ENCODE peak calls at places on chromosome 22, in five cellular contexts. One of them, this sample, is unnamed.

GRCh38 chr22:19779011-19779421 is 18.4 kb downstream of the TBX1 start:
- DNase-seq in effector CD8-positive, alpha-beta T cell: no peak
- DNase-seq in trophoblast cell: no peak
- DNase-seq in skeletal muscle cell: no peak
- DNase-seq in activated naive CD4-positive, alpha-beta T cell treated with anti-CD3 and anti-CD28 coated beads for 36 hours: no peak
- DNase-seq in this sample: no peak

GRCh38 chr22:19879651-19879995 is 24.9 kb upstream of the GNB1L start:
- DNase-seq in effector CD8-positive, alpha-beta T cell: no peak
- DNase-seq in trophoblast cell: no peak
- DNase-seq in skeletal muscle cell: no peak
- DNase-seq in activated naive CD4-positive, alpha-beta T cell treated with anti-CD3 and anti-CD28 coated beads for 36 hours: no peak
- DNase-seq in this sample: no peak

GRCh38 chr22:28927526-28928089 is 44.2 kb downstream of the ZNRF3 start:
- DNase-seq in effector CD8-positive, alpha-beta T cell: no peak
- DNase-seq in trophoblast cell: no peak
- DNase-seq in skeletal muscle cell: no peak
- DNase-seq in activated naive CD4-positive, alpha-beta T cell treated with anti-CD3 and anti-CD28 coated beads for 36 hours: no peak
- DNase-seq in this sample: no peak

GRCh38 chr22:21014202-21015050 is 539 bp upstream of the P2RX6 start:
- DNase-seq in effector CD8-positive, alpha-beta T cell: peak
- DNase-seq in trophoblast cell: peak
- DNase-seq in skeletal muscle cell: peak
- DNase-seq in activated naive CD4-positive, alpha-beta T cell treated with anti-CD3 and anti-CD28 coated beads for 36 hours: peak
- DNase-seq in this sample: peak

GRCh38 chr22:48644108-48644507 is 1183.6 kb downstream of the BRD1 start:
- DNase-seq in effector CD8-positive, alpha-beta T cell: no peak
- DNase-seq in trophoblast cell: no peak
- DNase-seq in skeletal muscle cell: no peak
- DNase-seq in activated naive CD4-positive, alpha-beta T cell treated with anti-CD3 and anti-CD28 coated beads for 36 hours: peak
- DNase-seq in this sample: no peak

GRCh38 chr22:20407829-20408228 is 13.9 kb downstream of the ZNF74 start:
- DNase-seq in effector CD8-positive, alpha-beta T cell: no peak
- DNase-seq in trophoblast cell: no peak
- DNase-seq in skeletal muscle cell: no peak
- DNase-seq in activated naive CD4-positive, alpha-beta T cell treated with anti-CD3 and anti-CD28 coated beads for 36 hours: no peak
- DNase-seq in this sample: no peak

GRCh38 chr22:27488456-27489224 is 312.9 kb downstream of the MN1 start:
- DNase-seq in effector CD8-positive, alpha-beta T cell: no peak
- DNase-seq in trophoblast cell: no peak
- DNase-seq in skeletal muscle cell: no peak
- DNase-seq in activated naive CD4-positive, alpha-beta T cell treated with anti-CD3 and anti-CD28 coated beads for 36 hours: no peak
- DNase-seq in this sample: no peak

GRCh38 chr22:39468487-39469325 is 11.9 kb downstream of the MGAT3 start:
- DNase-seq in effector CD8-positive, alpha-beta T cell: no peak
- DNase-seq in trophoblast cell: no peak
- DNase-seq in skeletal muscle cell: no peak
- DNase-seq in activated naive CD4-positive, alpha-beta T cell treated with anti-CD3 and anti-CD28 coated beads for 36 hours: no peak
- DNase-seq in this sample: no peak

GRCh38 chr22:19325296-19325950 is 33.9 kb upstream of the CLTCL1 start:
- DNase-seq in effector CD8-positive, alpha-beta T cell: no peak
- DNase-seq in trophoblast cell: no peak
- DNase-seq in skeletal muscle cell: peak
- DNase-seq in activated naive CD4-positive, alpha-beta T cell treated with anti-CD3 and anti-CD28 coated beads for 36 hours: no peak
- DNase-seq in this sample: no peak

GRCh38 chr22:19892249-19892879 is 37.7 kb upstream of the GNB1L start:
- DNase-seq in effector CD8-positive, alpha-beta T cell: peak
- DNase-seq in trophoblast cell: no peak
- DNase-seq in skeletal muscle cell: no peak
- DNase-seq in activated naive CD4-positive, alpha-beta T cell treated with anti-CD3 and anti-CD28 coated beads for 36 hours: peak
- DNase-seq in this sample: no peak

GRCh38 chr22:39130892-39131855 is 21.3 kb downstream of the CBX7 start:
- DNase-seq in effector CD8-positive, alpha-beta T cell: no peak
- DNase-seq in trophoblast cell: no peak
- DNase-seq in skeletal muscle cell: no peak
- DNase-seq in activated naive CD4-positive, alpha-beta T cell treated with anti-CD3 and anti-CD28 coated beads for 36 hours: no peak
- DNase-seq in this sample: peak

GRCh38 chr22:20657963-20658362 is 116.0 kb upstream of the SERPIND1 start:
- DNase-seq in effector CD8-positive, alpha-beta T cell: no peak
- DNase-seq in trophoblast cell: no peak
- DNase-seq in skeletal muscle cell: no peak
- DNase-seq in activated naive CD4-positive, alpha-beta T cell treated with anti-CD3 and anti-CD28 coated beads for 36 hours: no peak
- DNase-seq in this sample: no peak

GRCh38 chr22:44330188-44330726 is 17.5 kb upstream of the SHISAL1 start:
- DNase-seq in effector CD8-positive, alpha-beta T cell: no peak
- DNase-seq in trophoblast cell: no peak
- DNase-seq in skeletal muscle cell: no peak
- DNase-seq in activated naive CD4-positive, alpha-beta T cell treated with anti-CD3 and anti-CD28 coated beads for 36 hours: no peak
- DNase-seq in this sample: no peak

GRCh38 chr22:44913198-44913983 is 96.4 kb downstream of the PHF21B start:
- DNase-seq in effector CD8-positive, alpha-beta T cell: no peak
- DNase-seq in trophoblast cell: no peak
- DNase-seq in skeletal muscle cell: no peak
- DNase-seq in activated naive CD4-positive, alpha-beta T cell treated with anti-CD3 and anti-CD28 coated beads for 36 hours: no peak
- DNase-seq in this sample: no peak

GRCh38 chr22:18998998-18999397 is 62.9 kb upstream of the PRODH start:
- DNase-seq in effector CD8-positive, alpha-beta T cell: no peak
- DNase-seq in trophoblast cell: peak
- DNase-seq in skeletal muscle cell: no peak
- DNase-seq in activated naive CD4-positive, alpha-beta T cell treated with anti-CD3 and anti-CD28 coated beads for 36 hours: peak
- DNase-seq in this sample: no peak

GRCh38 chr22:37256075-37256726 is 12.1 kb upstream of the RAC2 start:
- DNase-seq in effector CD8-positive, alpha-beta T cell: no peak
- DNase-seq in trophoblast cell: no peak
- DNase-seq in skeletal muscle cell: no peak
- DNase-seq in activated naive CD4-positive, alpha-beta T cell treated with anti-CD3 and anti-CD28 coated beads for 36 hours: no peak
- DNase-seq in this sample: no peak

GRCh38 chr22:42688241-42688913 is 32.3 kb downstream of the A4GALT start:
- DNase-seq in effector CD8-positive, alpha-beta T cell: no peak
- DNase-seq in trophoblast cell: peak
- DNase-seq in skeletal muscle cell: peak
- DNase-seq in activated naive CD4-positive, alpha-beta T cell treated with anti-CD3 and anti-CD28 coated beads for 36 hours: no peak
- DNase-seq in this sample: peak

GRCh38 chr22:46052801-46053562 is 76.0 kb upstream of the WNT7B start:
- DNase-seq in effector CD8-positive, alpha-beta T cell: no peak
- DNase-seq in trophoblast cell: no peak
- DNase-seq in skeletal muscle cell: no peak
- DNase-seq in activated naive CD4-positive, alpha-beta T cell treated with anti-CD3 and anti-CD28 coated beads for 36 hours: peak
- DNase-seq in this sample: peak

GRCh38 chr22:42612336-42612735 is 2.3 kb downstream of the POLDIP3 start:
- DNase-seq in effector CD8-positive, alpha-beta T cell: no peak
- DNase-seq in trophoblast cell: no peak
- DNase-seq in skeletal muscle cell: no peak
- DNase-seq in activated naive CD4-positive, alpha-beta T cell treated with anti-CD3 and anti-CD28 coated beads for 36 hours: no peak
- DNase-seq in this sample: no peak

GRCh38 chr22:50071432-50072166 is 13.5 kb upstream of the TTLL8 start:
- DNase-seq in effector CD8-positive, alpha-beta T cell: no peak
- DNase-seq in trophoblast cell: no peak
- DNase-seq in skeletal muscle cell: no peak
- DNase-seq in activated naive CD4-positive, alpha-beta T cell treated with anti-CD3 and anti-CD28 coated beads for 36 hours: no peak
- DNase-seq in this sample: no peak

GRCh38 chr22:40479887-40480538 is 109.6 kb downstream of the SGSM3 start:
- DNase-seq in effector CD8-positive, alpha-beta T cell: no peak
- DNase-seq in trophoblast cell: peak
- DNase-seq in skeletal muscle cell: no peak
- DNase-seq in activated naive CD4-positive, alpha-beta T cell treated with anti-CD3 and anti-CD28 coated beads for 36 hours: no peak
- DNase-seq in this sample: no peak

GRCh38 chr22:23068096-23068831 is 2.1 kb upstream of the GNAZ start:
- DNase-seq in effector CD8-positive, alpha-beta T cell: no peak
- DNase-seq in trophoblast cell: no peak
- DNase-seq in skeletal muscle cell: no peak
- DNase-seq in activated naive CD4-positive, alpha-beta T cell treated with anti-CD3 and anti-CD28 coated beads for 36 hours: no peak
- DNase-seq in this sample: peak

GRCh38 chr22:26656896-26657851 is at the start of gene MIAT:
- DNase-seq in effector CD8-positive, alpha-beta T cell: peak
- DNase-seq in trophoblast cell: no peak
- DNase-seq in skeletal muscle cell: no peak
- DNase-seq in activated naive CD4-positive, alpha-beta T cell treated with anti-CD3 and anti-CD28 coated beads for 36 hours: peak
- DNase-seq in this sample: no peak

GRCh38 chr22:24236656-24237055 is 8.2 kb downstream of the GGT5 start:
- DNase-seq in effector CD8-positive, alpha-beta T cell: no peak
- DNase-seq in trophoblast cell: no peak
- DNase-seq in skeletal muscle cell: no peak
- DNase-seq in activated naive CD4-positive, alpha-beta T cell treated with anti-CD3 and anti-CD28 coated beads for 36 hours: no peak
- DNase-seq in this sample: no peak

GRCh38 chr22:36330655-36331305 is 57.0 kb downstream of the MYH9 start:
- DNase-seq in effector CD8-positive, alpha-beta T cell: no peak
- DNase-seq in trophoblast cell: peak
- DNase-seq in skeletal muscle cell: no peak
- DNase-seq in activated naive CD4-positive, alpha-beta T cell treated with anti-CD3 and anti-CD28 coated beads for 36 hours: peak
- DNase-seq in this sample: no peak

GRCh38 chr22:32684822-32685187 is 116.7 kb upstream of the TIMP3 start:
- DNase-seq in effector CD8-positive, alpha-beta T cell: no peak
- DNase-seq in trophoblast cell: peak
- DNase-seq in skeletal muscle cell: no peak
- DNase-seq in activated naive CD4-positive, alpha-beta T cell treated with anti-CD3 and anti-CD28 coated beads for 36 hours: no peak
- DNase-seq in this sample: no peak

GRCh38 chr22:27105142-27106025 is 448.0 kb downstream of the MIAT start:
- DNase-seq in effector CD8-positive, alpha-beta T cell: no peak
- DNase-seq in trophoblast cell: peak
- DNase-seq in skeletal muscle cell: peak
- DNase-seq in activated naive CD4-positive, alpha-beta T cell treated with anti-CD3 and anti-CD28 coated beads for 36 hours: no peak
- DNase-seq in this sample: peak

GRCh38 chr22:49770454-49771265 is 57.0 kb downstream of the BRD1 start:
- DNase-seq in effector CD8-positive, alpha-beta T cell: no peak
- DNase-seq in trophoblast cell: peak
- DNase-seq in skeletal muscle cell: no peak
- DNase-seq in activated naive CD4-positive, alpha-beta T cell treated with anti-CD3 and anti-CD28 coated beads for 36 hours: peak
- DNase-seq in this sample: no peak

GRCh38 chr22:44445731-44446130 is 52.3 kb downstream of the RTL6 start:
- DNase-seq in effector CD8-positive, alpha-beta T cell: no peak
- DNase-seq in trophoblast cell: peak
- DNase-seq in skeletal muscle cell: no peak
- DNase-seq in activated naive CD4-positive, alpha-beta T cell treated with anti-CD3 and anti-CD28 coated beads for 36 hours: no peak
- DNase-seq in this sample: peak

This sample was measured in sciatic nerve.